ENCODE peak calls at places on chromosomes 1 and 21, in five cellular contexts. I is T-helper 2 cell; F is dorsolateral prefrontal cortex; N is activated naive CD4-positive, alpha-beta T cell; H is WTC11. A is an unnamed sample.
A peak's percentile ranks its signal among the peaks of the same experiment; 100 is the strongest.

GRCh38 chr21:24367936-24368335 is 1239.3 kb downstream of the MRPL39 start:
- DNase-seq in I (no peak), F (no peak), N (no peak), H (no peak), A (no peak)

GRCh38 chr1:179747611-179748010 is 4.5 kb downstream of the FAM163A start:
- DNase-seq in I (no peak), F (no peak), N (no peak), H (no peak), A (no peak)

GRCh38 chr21:45699966-45700365 is 56.4 kb downstream of the PCBP3 start:
- DNase-seq in I (no peak), F (no peak), N (no peak), H (no peak), A (no peak)

GRCh38 chr21:43866659-43867331 is 1.8 kb downstream of the AGPAT3 start:
- DNase-seq in I (peak; percentile 76), F (no peak), N (no peak), H (no peak), A (no peak)

GRCh38 chr1:222694927-222695326 is 17.4 kb downstream of the AIDA start:
- DNase-seq in I (no peak), F (no peak), N (no peak), H (no peak), A (no peak)

GRCh38 chr21:35697321-35697808 is 363.0 kb downstream of the SETD4 start:
- DNase-seq in I (no peak), F (peak; percentile 46), N (no peak), H (no peak), A (no peak)

GRCh38 chr21:35963920-35964451 is 96.3 kb downstream of the SETD4 start:
- DNase-seq in I (no peak), F (no peak), N (no peak), H (peak; percentile 21), A (no peak)

GRCh38 chr1:182816863-182817262 is 22.3 kb upstream of the DHX9 start:
- DNase-seq in I (no peak), F (no peak), N (no peak), H (no peak), A (no peak)

GRCh38 chr21:42401164-42401563 is 2.5 kb upstream of the UBASH3A start:
- DNase-seq in I (no peak), F (no peak), N (no peak), H (no peak), A (no peak)

GRCh38 chr1:201144701-201145100 is 9.6 kb downstream of the TMEM9 start:
- DNase-seq in I (no peak), F (no peak), N (no peak), H (no peak), A (no peak)

GRCh38 chr1:214135886-214136285 is 145.1 kb upstream of the SMYD2 start:
- DNase-seq in I (no peak), F (no peak), N (no peak), H (peak; percentile 19), A (no peak)

GRCh38 chr1:94739521-94740061 is 80.6 kb upstream of the SLC44A3 start:
- DNase-seq in I (no peak), F (no peak), N (no peak), H (no peak), A (no peak)

GRCh38 chr1:205588691-205589445 is 42.9 kb downstream of the ELK4 start:
- DNase-seq in I (no peak), F (peak; percentile 74), N (no peak), H (peak; percentile 70), A (no peak)

GRCh38 chr21:45596704-45597318 is 46.7 kb upstream of the PCBP3 start:
- DNase-seq in I (peak; percentile 75), F (peak; percentile 59), N (peak; percentile 86), H (peak; percentile 88), A (peak; percentile 57)

GRCh38 chr1:213956295-213956770 is 31.4 kb upstream of the PROX1 start:
- DNase-seq in I (no peak), F (no peak), N (no peak), H (no peak), A (no peak)

GRCh38 chr1:224700915-224701531 is 84.9 kb downstream of the CNIH3 start:
- DNase-seq in I (no peak), F (no peak), N (no peak), H (peak; percentile 73), A (peak; percentile 8)

GRCh38 chr1:164735315-164736052 is 176.5 kb downstream of the PBX1 start:
- DNase-seq in I (no peak), F (no peak), N (no peak), H (no peak), A (no peak)

GRCh38 chr21:35203093-35204021 is 154.3 kb upstream of the RUNX1 start:
- DNase-seq in I (no peak), F (no peak), N (no peak), H (no peak), A (no peak)

GRCh38 chr1:64019818-64020217 is 183.6 kb upstream of the UBE2U start:
- DNase-seq in I (peak; percentile 52), F (no peak), N (no peak), H (no peak), A (no peak)

GRCh38 chr21:25733859-25734653 is 648 bp downstream of the ATP5PF start:
- DNase-seq in I (peak; percentile 63), F (no peak), N (no peak), H (peak; percentile 16), A (no peak)

GRCh38 chr1:156410238-156410637 is 41.2 kb downstream of the RHBG start:
- DNase-seq in I (no peak), F (no peak), N (no peak), H (no peak), A (no peak)

GRCh38 chr1:169427081-169427611 is at the start of gene CCDC181:
- DNase-seq in I (peak; percentile 84), F (peak; percentile 87), N (peak; percentile 53), H (peak; percentile 90), A (peak; percentile 78)

GRCh38 chr1:160629286-160630210 is 17.3 kb downstream of the SLAMF1 start:
- DNase-seq in I (peak; percentile 88), F (peak; percentile 36), N (peak; percentile 65), H (no peak), A (no peak)

GRCh38 chr1:228353601-228354371 is 52.8 kb downstream of the TRIM11 start:
- DNase-seq in I (no peak), F (no peak), N (no peak), H (no peak), A (no peak)

GRCh38 chr1:207313131-207313530 is 8.3 kb upstream of the CD55 start:
- DNase-seq in I (no peak), F (no peak), N (no peak), H (no peak), A (no peak)

A was measured in neuronal stem cell.